ENCODE peak calls at places on chromosomes 4 and X, in four cellular contexts. S is EL; M is activated naive CD4-positive, alpha-beta T cell treated with Interleukin-2 at 50 U/mL for 16 hours; Z is ACHN. K is an unnamed sample.

GRCh38 chr4:77500801-77501200 is 104.8 kb upstream of the CXCL13 start:
- DNase-seq in S (peak), M (no peak), Z (no peak), K (no peak)

GRCh38 chrX:6383911-6384310 is 151.0 kb downstream of the VCX3A start:
- DNase-seq in S (no peak), M (no peak), Z (no peak), K (no peak)

GRCh38 chr4:87150498-87151261 is 69.7 kb downstream of the KLHL8 start:
- DNase-seq in S (peak), M (no peak), Z (peak), K (peak)

GRCh38 chr4:136931771-136932170 is 600.5 kb downstream of the PCDH18 start:
- DNase-seq in S (no peak), M (no peak), Z (no peak), K (no peak)

GRCh38 chrX:30246769-30247489 is at the start of gene MAGEB1:
- DNase-seq in S (no peak), M (no peak), Z (no peak), K (no peak)

GRCh38 chrX:124524852-124525251 is 178.5 kb downstream of the SH2D1A start:
- DNase-seq in S (no peak), M (no peak), Z (no peak), K (no peak)

GRCh38 chr4:178387756-178388155 is 945.5 kb upstream of the AGA start:
- DNase-seq in S (peak), M (no peak), Z (no peak), K (no peak)

GRCh38 chr4:36288727-36289126 is 7.3 kb downstream of the DTHD1 start:
- DNase-seq in S (no peak), M (no peak), Z (peak), K (no peak)

GRCh38 chr4:151530230-151530629 is 121.3 kb downstream of the FHIP1A start:
- DNase-seq in S (no peak), M (no peak), Z (peak), K (no peak)

GRCh38 chrX:45187731-45188130 is 12.9 kb downstream of the DIPK2B start:
- DNase-seq in S (no peak), M (no peak), Z (no peak), K (no peak)

GRCh38 chrX:132716006-132716405 is 227.2 kb upstream of the MBNL3 start:
- DNase-seq in S (no peak), M (no peak), Z (no peak), K (no peak)

GRCh38 chrX:154315416-154315815 is 19.8 kb downstream of the TKTL1 start:
- DNase-seq in S (no peak), M (no peak), Z (no peak), K (no peak)

GRCh38 chr4:5033266-5033945 is 14.1 kb upstream of the CYTL1 start:
- DNase-seq in S (peak), M (no peak), Z (no peak), K (peak)

GRCh38 chr4:112058433-112058832 is 86.8 kb upstream of the FAM241A start:
- DNase-seq in S (peak), M (no peak), Z (no peak), K (no peak)

GRCh38 chrX:133546441-133546840 is 131.2 kb upstream of the GPC4 start:
- DNase-seq in S (no peak), M (no peak), Z (no peak), K (no peak)

GRCh38 chr4:112982677-112983076 is 66.8 kb upstream of the ANK2 start:
- DNase-seq in S (no peak), M (no peak), Z (no peak), K (no peak)

GRCh38 chrX:39564751-39565150 is 533.0 kb downstream of the BCOR start:
- DNase-seq in S (no peak), M (no peak), Z (no peak), K (no peak)

GRCh38 chr4:138870739-138871633 is 144.6 kb upstream of the NOCT start:
- DNase-seq in S (peak), M (peak), Z (peak), K (peak)

GRCh38 chrX:46758163-46758955 is 559 bp downstream of the SLC9A7 start:
- DNase-seq in S (peak), M (peak), Z (peak), K (peak)

GRCh38 chr4:164935363-164935762 is 42.1 kb downstream of the TRIM61 start:
- DNase-seq in S (peak), M (no peak), Z (peak), K (no peak)

GRCh38 chr4:1627417-1628313 is 56.4 kb downstream of the FAM53A start:
- DNase-seq in S (no peak), M (no peak), Z (no peak), K (no peak)

GRCh38 chrX:153778684-153779101 is 2.1 kb upstream of the SRPK3 start:
- DNase-seq in S (no peak), M (no peak), Z (no peak), K (no peak)

GRCh38 chr4:113574636-113575103 is 186.9 kb downstream of the CAMK2D start:
- DNase-seq in S (peak), M (no peak), Z (no peak), K (peak)

GRCh38 chrX:107548775-107549174 is 79.5 kb upstream of the PRPS1 start:
- DNase-seq in S (no peak), M (no peak), Z (no peak), K (no peak)

GRCh38 chr4:30945586-30945985 is 225.4 kb downstream of the PCDH7 start:
- DNase-seq in S (no peak), M (no peak), Z (no peak), K (no peak)

GRCh38 chr4:184328022-184328736 is 110.5 kb upstream of the ENPP6 start:
- DNase-seq in S (no peak), M (peak), Z (no peak), K (no peak)

GRCh38 chrX:107713205-107714195 is 62.1 kb downstream of the TSC22D3 start:
- DNase-seq in S (no peak), M (peak), Z (no peak), K (no peak)

GRCh38 chr4:60683357-60683756 is 516.8 kb upstream of the ADGRL3 start:
- DNase-seq in S (peak), M (no peak), Z (no peak), K (no peak)

GRCh38 chrX:9578083-9578779 is 113.4 kb downstream of the TBL1X start:
- DNase-seq in S (no peak), M (no peak), Z (no peak), K (no peak)

GRCh38 chr4:39637572-39638357 is 900 bp downstream of the SMIM14 start:
- DNase-seq in S (peak), M (peak), Z (peak), K (peak)

GRCh38 chrX:150084474-150085229 is 146.4 kb upstream of the EOLA2 start:
- DNase-seq in S (peak), M (no peak), Z (peak), K (peak)

GRCh38 chr4:71830-72229 is 18.7 kb downstream of the ZNF595 start:
- DNase-seq in S (no peak), M (no peak), Z (no peak), K (no peak)

GRCh38 chr4:169032883-169033645 is 23.0 kb upstream of the CBR4 start:
- DNase-seq in S (no peak), M (no peak), Z (no peak), K (no peak)

GRCh38 chrX:77442728-77443127 is 4.5 kb upstream of the FGF16 start:
- DNase-seq in S (peak), M (no peak), Z (peak), K (no peak)

GRCh38 chr4:121256346-121256745 is 92.2 kb upstream of the TNIP3 start:
- DNase-seq in S (peak), M (peak), Z (peak), K (peak)

K was measured in lung microvascular endothelial cell.